ENCODE peak calls at places on chromosomes 13 and 19, in five cellular contexts. S is GM12878, O is OCI-LY7, N is GM23248, F is astrocyte. W is an unnamed sample.

GRCh38 chr19:12825259-12826131 is 8.9 kb downstream of the RTBDN start:
- DNase-seq in S (no peak), O (no peak), N (peak; percentile 44), F (no peak), W (peak; percentile 87)

GRCh38 chr19:18879579-18880373 is 16.2 kb downstream of the CERS1 start:
- DNase-seq in S (no peak), O (peak; percentile 83), N (peak; percentile 44), F (no peak), W (no peak)

GRCh38 chr19:40687525-40688016 is 2.9 kb downstream of the NUMBL start:
- DNase-seq in S (peak; percentile 23), O (no peak), N (peak; percentile 95), F (peak; percentile 79), W (peak; percentile 96)

GRCh38 chr13:81395368-81395767 is 1054.4 kb upstream of the SPRY2 start:
- DNase-seq in S (no peak), O (no peak), N (no peak), F (no peak), W (no peak)

GRCh38 chr13:66532146-66532545 is 698.0 kb downstream of the PCDH9 start:
- DNase-seq in S (no peak), O (no peak), N (no peak), F (peak; percentile 72), W (peak; percentile 3)

GRCh38 chr13:29125145-29125933 is 305.2 kb downstream of the MTUS2 start:
- DNase-seq in S (no peak), O (no peak), N (no peak), F (no peak), W (no peak)

GRCh38 chr13:30713133-30713532 is 22.2 kb upstream of the ALOX5AP start:
- DNase-seq in S (no peak), O (no peak), N (peak; percentile 54), F (no peak), W (no peak)

GRCh38 chr13:28161370-28161769 is 23.0 kb downstream of the PAN3 start:
- DNase-seq in S (no peak), O (no peak), N (peak; percentile 41), F (peak; percentile 60), W (no peak)

GRCh38 chr19:934865-935422 is 9.1 kb downstream of the ARID3A start:
- DNase-seq in S (no peak), O (no peak), N (peak; percentile 71), F (peak; percentile 57), W (no peak)

GRCh38 chr19:45128806-45129205 is 32.0 kb downstream of the NKPD1 start:
- DNase-seq in S (no peak), O (no peak), N (no peak), F (no peak), W (no peak)
- H4K20me1 ChIP-seq in S (no peaks in the 10 kb centered on the region), O (peaks cover 3% of the 10 kb centered on the region), N (peaks cover 3% of the 10 kb centered on the region), F (peaks cover 94% of the 10 kb centered on the region), W (peaks cover 74% of the 10 kb centered on the region)

DNA sequence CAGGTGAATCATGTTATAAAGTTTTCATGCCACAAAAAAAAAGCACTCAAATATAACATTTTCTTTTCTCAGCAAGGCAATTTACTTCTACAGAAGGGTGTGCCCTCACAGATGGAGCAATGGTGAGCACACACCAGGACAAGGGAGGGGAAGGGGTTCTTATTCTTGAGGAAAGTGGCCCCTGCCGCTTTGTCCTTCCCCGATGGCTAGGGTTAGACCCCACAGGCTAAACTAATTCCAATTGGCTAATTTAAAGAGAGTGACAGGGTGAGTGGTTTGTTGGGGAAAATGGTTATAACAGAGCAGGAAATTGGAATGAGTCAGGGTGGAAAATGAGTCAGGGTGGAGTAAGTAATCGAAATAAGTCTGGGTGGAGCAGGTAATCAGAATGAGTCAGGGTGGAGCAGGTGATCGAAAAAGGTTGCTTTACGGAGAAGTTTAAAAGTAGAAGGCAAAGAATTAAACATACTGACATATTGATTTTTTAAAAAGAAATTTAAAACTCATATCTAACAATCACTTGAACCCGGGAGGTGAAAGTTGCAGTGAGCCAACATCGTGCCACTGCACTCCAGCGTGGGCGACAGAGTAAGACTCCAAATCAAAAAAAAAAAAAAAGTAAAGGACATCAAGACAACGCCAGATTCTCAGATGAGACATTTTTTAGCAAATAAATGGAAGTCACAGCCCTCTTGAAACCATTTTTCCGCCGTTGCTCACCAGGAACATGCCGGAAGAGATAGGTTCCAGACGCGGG is 810 bp downstream of the ZNF562 start:
- DNase-seq in S (peak; percentile 1), O (peak; percentile 54), N (peak; percentile 34), F (peak; percentile 25), W (peak; percentile 53)
- H3K9me3 ChIP-seq in S (peaks cover 21% of the 10 kb centered on the region), O (peaks cover 24% of the 10 kb centered on the region), N (peaks cover 7% of the 10 kb centered on the region), F (peaks cover 22% of the 10 kb centered on the region), W (no peaks in the 10 kb centered on the region)

DNA sequence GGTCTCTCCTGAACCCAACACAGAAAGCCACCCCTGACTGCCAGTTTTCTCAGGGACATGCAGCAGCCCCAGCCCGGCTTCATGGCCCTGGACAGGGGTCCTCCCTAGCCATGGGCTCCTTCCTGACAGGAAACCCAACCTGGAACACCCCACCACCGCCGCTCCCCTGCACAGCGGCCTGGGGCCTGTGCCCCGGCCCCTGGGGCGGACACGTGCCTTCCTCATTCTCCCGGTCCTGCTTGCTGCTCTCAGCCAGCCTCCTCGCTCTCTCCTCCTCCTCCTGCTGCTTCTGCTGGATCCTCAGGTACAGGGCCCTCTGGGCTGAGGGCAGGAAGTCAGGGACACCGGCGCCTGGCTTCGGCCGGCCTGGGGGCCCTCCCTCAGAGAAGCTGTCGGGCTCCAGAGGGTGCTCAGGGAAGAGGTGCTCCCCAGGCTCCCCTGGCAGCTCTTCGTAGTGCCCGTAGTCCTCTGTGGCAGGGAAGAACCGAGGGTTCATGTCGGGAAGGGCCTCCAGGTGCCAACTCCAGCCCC is 20.5 kb upstream of the TMEM160 start:
- DNase-seq in S (no peak), O (no peak), N (no peak), F (no peak), W (peak; percentile 44)
- H4K20me1 ChIP-seq in S (peaks cover 4% of the 10 kb centered on the region), O (no peaks in the 10 kb centered on the region), N (no peaks in the 10 kb centered on the region), F (peaks cover 65% of the 10 kb centered on the region), W (peaks cover 28% of the 10 kb centered on the region)

GRCh38 chr13:42548731-42549554 is 25.0 kb upstream of the TNFSF11 start:
- DNase-seq in S (peak; percentile 98), O (peak; percentile 6), N (no peak), F (peak; percentile 37), W (no peak)

GRCh38 chr13:42545842-42546241 is 28.1 kb upstream of the TNFSF11 start:
- DNase-seq in S (no peak), O (no peak), N (no peak), F (no peak), W (no peak)

GRCh38 chr13:42544246-42544915 is 29.6 kb upstream of the TNFSF11 start:
- DNase-seq in S (no peak), O (no peak), N (peak; percentile 36), F (peak; percentile 15), W (peak; percentile 58)

GRCh38 chr13:42549555-42549941 is 24.4 kb upstream of the TNFSF11 start:
- DNase-seq in S (no peak), O (no peak), N (no peak), F (no peak), W (no peak)

GRCh38 chr13:42547615-42548014 is 26.3 kb upstream of the TNFSF11 start:
- DNase-seq in S (no peak), O (no peak), N (no peak), F (no peak), W (no peak)
- H3K9me3 ChIP-seq in S (no peaks in the 10 kb centered on the region), O (no peaks in the 10 kb centered on the region), N (no peaks in the 10 kb centered on the region), F (no peaks in the 10 kb centered on the region), W (no peaks in the 10 kb centered on the region)

GRCh38 chr13:41074523-41074922 is 13.2 kb downstream of the WBP4 start:
- DNase-seq in S (no peak), O (no peak), N (no peak), F (no peak), W (no peak)

GRCh38 chr13:41071775-41072174 is 10.5 kb downstream of the WBP4 start:
- DNase-seq in S (no peak), O (no peak), N (no peak), F (no peak), W (no peak)

GRCh38 chr13:41075485-41075884 is 14.2 kb downstream of the WBP4 start:
- DNase-seq in S (no peak), O (no peak), N (no peak), F (no peak), W (no peak)

GRCh38 chr13:41077475-41077874 is 16.2 kb downstream of the WBP4 start:
- DNase-seq in S (no peak), O (no peak), N (no peak), F (no peak), W (no peak)

GRCh38 chr13:41075034-41075433 is 13.7 kb downstream of the WBP4 start:
- DNase-seq in S (no peak), O (peak; percentile 66), N (peak; percentile 69), F (no peak), W (peak; percentile 31)
- H4K20me1 ChIP-seq in S (no peaks in the 10 kb centered on the region), O (no peaks in the 10 kb centered on the region), N (no peaks in the 10 kb centered on the region), F (peaks cover 4% of the 10 kb centered on the region), W (no peaks in the 10 kb centered on the region)